ENCODE peak calls at places on chromosome 7, in five cellular contexts. I is effector memory CD4-positive, alpha-beta T cell; D is left lung; N is suprapubic skin; G is transverse colon. B is an unnamed sample.

GRCh38 chr7:136014659-136015058 is 37.5 kb upstream of the MTPN start:
- DNase-seq in N (no peak), D (no peak), G (no peak), I (no peak), B (no peak)

GRCh38 chr7:20407585-20408466 is 77.1 kb downstream of the ITGB8 start:
- DNase-seq in G (no peak), D (peak; percentile 55), I (no peak), N (no peak), B (no peak)

GRCh38 chr7:112897839-112898431 is 107.7 kb upstream of the TMEM168 start:
- DNase-seq in N (no peak), D (no peak), I (no peak), G (no peak), B (no peak)

GRCh38 chr7:30920584-30921539 is 9.2 kb downstream of the AQP1 start:
- DNase-seq in D (peak; percentile 69), N (peak; percentile 70), I (no peak), G (peak; percentile 9), B (peak; percentile 84)

GRCh38 chr7:7416031-7416968 is 119.4 kb downstream of the COL28A1 start:
- DNase-seq in N (no peak), I (no peak), D (no peak), G (peak; percentile 65), B (no peak)

GRCh38 chr7:115417662-115418061 is 495.8 kb downstream of the MDFIC start:
- DNase-seq in I (no peak), D (no peak), G (no peak), N (no peak), B (no peak)

GRCh38 chr7:45968856-45969536 is 47.9 kb upstream of the IGFBP3 start:
- DNase-seq in N (no peak), D (no peak), I (no peak), G (no peak), B (no peak)

GRCh38 chr7:149568218-149568617 is 70.6 kb upstream of the ZNF746 start:
- DNase-seq in G (no peak), D (no peak), N (no peak), I (no peak), B (no peak)

GRCh38 chr7:23273141-23273599 is 26.0 kb upstream of the MALSU1 start:
- DNase-seq in D (peak; percentile 91), G (peak; percentile 94), I (peak; percentile 75), N (peak; percentile 90), B (peak; percentile 93)

GRCh38 chr7:44309271-44310091 is 15.9 kb downstream of the CAMK2B start:
- DNase-seq in N (peak; percentile 79), G (peak; percentile 46), D (peak; percentile 52), I (no peak), B (peak; percentile 80)

GRCh38 chr7:106367018-106367420 is 82.2 kb upstream of the NAMPT start:
- DNase-seq in D (no peak), G (no peak), N (no peak), I (no peak), B (no peak)

GRCh38 chr7:150385240-150385830 is 6.2 kb downstream of the ZNF775 start:
- DNase-seq in D (peak; percentile 13), N (no peak), G (no peak), I (no peak), B (peak; percentile 12)

GRCh38 chr7:36777062-36777461 is 52.8 kb upstream of the AOAH start:
- DNase-seq in I (peak; percentile 32), D (no peak), G (peak; percentile 11), N (no peak), B (no peak)

GRCh38 chr7:138755331-138755747 is 42.5 kb upstream of the TMEM213 start:
- DNase-seq in N (no peak), G (no peak), D (no peak), I (no peak), B (no peak)

GRCh38 chr7:152910545-152911013 is 151.0 kb downstream of the ACTR3B start:
- DNase-seq in D (no peak), N (no peak), I (no peak), G (no peak), B (no peak)

GRCh38 chr7:25360471-25360870 is 132.2 kb upstream of the NPVF start:
- DNase-seq in I (no peak), D (no peak), N (no peak), G (no peak), B (no peak)

GRCh38 chr7:88254721-88255120 is 34.9 kb upstream of the SRI start:
- DNase-seq in G (no peak), D (peak; percentile 57), I (no peak), N (no peak), B (no peak)

GRCh38 chr7:130650616-130651015 is 17.9 kb downstream of the COPG2 start:
- DNase-seq in D (no peak), G (no peak), I (no peak), N (no peak), B (no peak)

GRCh38 chr7:149281508-149282330 is 19.7 kb downstream of the ZNF783 start:
- DNase-seq in G (no peak), D (no peak), I (no peak), N (no peak), B (no peak)

GRCh38 chr7:100191775-100192174 is 14.1 kb downstream of the STAG3 start:
- DNase-seq in G (no peak), I (no peak), D (no peak), N (no peak), B (no peak)

GRCh38 chr7:155317114-155317434 is 19.4 kb downstream of the INSIG1 start:
- DNase-seq in N (no peak), G (no peak), I (no peak), D (no peak), B (no peak)

GRCh38 chr7:128210590-128211570 is 30.2 kb upstream of the LEP start:
- DNase-seq in D (no peak), I (no peak), N (no peak), G (no peak), B (peak; percentile 40)

GRCh38 chr7:77348371-77348813 is 67.8 kb downstream of the GSAP start:
- DNase-seq in D (no peak), I (no peak), G (no peak), N (no peak), B (no peak)

GRCh38 chr7:28483868-28484267 is 71.5 kb downstream of the CREB5 start:
- DNase-seq in N (no peak), I (no peak), G (no peak), D (no peak), B (no peak)

GRCh38 chr7:28483112-28483511 is 70.8 kb downstream of the CREB5 start:
- DNase-seq in I (no peak), N (no peak), G (no peak), D (no peak), B (no peak)

GRCh38 chr7:28479507-28479947 is 67.2 kb downstream of the CREB5 start:
- DNase-seq in G (no peak), D (no peak), N (no peak), I (no peak), B (no peak)

GRCh38 chr7:28480595-28480994 is 68.3 kb downstream of the CREB5 start:
- DNase-seq in I (no peak), N (no peak), D (no peak), G (no peak), B (no peak)

GRCh38 chr7:28481131-28481926 is 69.0 kb downstream of the CREB5 start:
- DNase-seq in G (no peak), N (no peak), D (no peak), I (no peak), B (no peak)
- H3K4me1 ChIP-seq in G (no peaks in the 10 kb centered on the region), N (no peaks in the 10 kb centered on the region), D (no peaks in the 10 kb centered on the region), I (no peaks in the 10 kb centered on the region), B (no peaks in the 10 kb centered on the region)

GRCh38 chr7:85185355-85186082 is 1.3 kb downstream of the SEMA3D start:
- DNase-seq in I (no peak), D (peak; percentile 52), N (peak; percentile 88), G (peak; percentile 9), B (peak; percentile 89)

GRCh38 chr7:85186521-85187241 is at the start of gene SEMA3D:
- DNase-seq in D (peak; percentile 66), N (peak; percentile 87), I (no peak), G (peak; percentile 53), B (peak; percentile 83)

GRCh38 chr7:85183296-85183695 is 3.6 kb downstream of the SEMA3D start:
- DNase-seq in I (no peak), G (no peak), N (no peak), D (no peak), B (no peak)

GRCh38 chr7:85186083-85186520 is 754 bp downstream of the SEMA3D start:
- DNase-seq in I (no peak), D (peak; percentile 33), N (no peak), G (peak; percentile 8), B (peak; percentile 55)

GRCh38 chr7:85184599-85185354 is 2.1 kb downstream of the SEMA3D start:
- DNase-seq in N (no peak), I (no peak), G (peak; percentile 8), D (peak; percentile 51), B (peak; percentile 86)
- H3K4me3 ChIP-seq in N (peak overlapping the region; percentile 59), I (no peak overlapping the region), G (peak overlapping the region; percentile 31), D (peak overlapping the region; percentile 34), B (peak overlapping the region; percentile 52)

GRCh38 chr7:92750440-92750839 is 85.9 kb downstream of the CDK6 start:
- DNase-seq in I (no peak), D (no peak), G (no peak), N (no peak), B (no peak)

GRCh38 chr7:92753614-92754013 is 82.8 kb downstream of the CDK6 start:
- DNase-seq in G (no peak), I (no peak), D (no peak), N (no peak), B (no peak)

GRCh38 chr7:92749832-92750231 is 86.5 kb downstream of the CDK6 start:
- DNase-seq in D (no peak), N (no peak), I (no peak), G (no peak), B (no peak)

GRCh38 chr7:92750961-92751360 is 85.4 kb downstream of the CDK6 start:
- DNase-seq in G (no peak), N (no peak), I (no peak), D (no peak), B (no peak)

GRCh38 chr7:92751902-92752901 is 84.2 kb downstream of the CDK6 start:
- DNase-seq in N (no peak), D (no peak), I (no peak), G (no peak), B (no peak)
- H3K4me1 ChIP-seq in N (peaks cover 21% of the 10 kb centered on the region), D (no peaks in the 10 kb centered on the region), I (no peaks in the 10 kb centered on the region), G (peaks cover 9% of the 10 kb centered on the region), B (no peaks in the 10 kb centered on the region)

GRCh38 chr7:110905773-110906566 is 185.0 kb upstream of the LRRN3 start:
- DNase-seq in D (no peak), N (no peak), I (no peak), G (no peak), B (no peak)
- H3K4me3 ChIP-seq in D (no peak overlapping the region), N (no peak overlapping the region), I (no peak overlapping the region), G (no peak overlapping the region), B (no peak overlapping the region)

GRCh38 chr7:35757574-35757973 is 43.3 kb upstream of the SEPTIN7 start:
- DNase-seq in D (no peak), N (no peak), G (no peak), I (no peak), B (no peak)
- H3K4me1 ChIP-seq in D (peaks cover 5% of the 10 kb centered on the region), N (peaks cover 5% of the 10 kb centered on the region), G (no peaks in the 10 kb centered on the region), I (no peaks in the 10 kb centered on the region), B (peaks cover 12% of the 10 kb centered on the region)

GRCh38 chr7:32070051-32070405 is 179 bp downstream of the PDE1C start:
- DNase-seq in G (no peak), I (no peak), N (no peak), D (no peak), B (no peak)
- H3K4me3 ChIP-seq in G (peak overlapping the region; percentile 29), I (no peak overlapping the region), N (peak overlapping the region; percentile 52), D (peak overlapping the region; percentile 47), B (no peak overlapping the region)